ENCODE peak calls at places on chromosomes 12 and 14, in five cellular contexts. I is HCT116, L is H1, M is K562, S is HepG2. U is an unnamed sample.

GRCh38 chr14:69002069-69002468 is 23.0 kb upstream of the ACTN1 start:
- DNase-seq in I (no peak), L (no peak), S (peak; percentile 73), M (peak; percentile 48), U (peak; percentile 94)

GRCh38 chr14:101590062-101590461 is 28.8 kb downstream of the DIO3 start:
- DNase-seq in S (no peak), L (no peak), M (no peak), I (no peak), U (no peak)

GRCh38 chr14:58882577-58883018 is 244.8 kb downstream of the DACT1 start:
- DNase-seq in I (no peak), M (no peak), S (no peak), L (no peak), U (no peak)

GRCh38 chr12:116508145-116509121 is 50.7 kb upstream of the MAP1LC3B2 start:
- DNase-seq in M (peak; percentile 53), I (no peak), L (peak; percentile 88), S (no peak), U (no peak)

GRCh38 chr12:3253682-3254275 is 176.6 kb downstream of the TSPAN9 start:
- DNase-seq in I (no peak), M (no peak), L (no peak), S (no peak), U (no peak)

GRCh38 chr14:76926521-76927251 is 100.5 kb downstream of the LRRC74A start:
- DNase-seq in M (no peak), I (no peak), S (no peak), L (no peak), U (no peak)

GRCh38 chr14:106822905-106823304 is 1296.5 kb downstream of the TMEM121 start:
- DNase-seq in L (no peak), I (no peak), M (no peak), S (no peak), U (no peak)

GRCh38 chr14:103520657-103521437 is 1.8 kb downstream of the CKB start:
- DNase-seq in S (no peak), M (peak; percentile 87), I (peak; percentile 53), L (peak; percentile 86), U (peak; percentile 95)

GRCh38 chr12:110937104-110937641 is 16.8 kb upstream of the MYL2 start:
- DNase-seq in L (peak; percentile 95), S (peak; percentile 9), I (peak; percentile 57), M (peak; percentile 68), U (peak; percentile 87)

GRCh38 chr12:26939192-26939832 is 1.0 kb downstream of the FGFR1OP2 start:
- DNase-seq in L (no peak), M (no peak), S (no peak), I (no peak), U (peak; percentile 3)

GRCh38 chr12:97075583-97076268 is 168.7 kb downstream of the NEDD1 start:
- DNase-seq in I (no peak), S (no peak), M (no peak), L (no peak), U (peak; percentile 61)

GRCh38 chr14:30077946-30078345 is 150.3 kb upstream of the PRKD1 start:
- DNase-seq in I (no peak), S (no peak), M (no peak), L (no peak), U (no peak)

GRCh38 chr14:95387826-95388445 is 68.2 kb upstream of the CLMN start:
- DNase-seq in S (no peak), I (no peak), M (no peak), L (no peak), U (no peak)

GRCh38 chr14:61179776-61180398 is 101.3 kb downstream of the TMEM30B start:
- DNase-seq in S (no peak), I (no peak), M (no peak), L (no peak), U (no peak)

GRCh38 chr14:75514673-75515630 is 7.3 kb upstream of the BATF start:
- DNase-seq in L (peak; percentile 53), M (peak; percentile 32), S (no peak), I (no peak), U (no peak)

GRCh38 chr12:15966426-15966825 is 55.3 kb downstream of the DERA start:
- DNase-seq in M (no peak), I (no peak), L (no peak), S (no peak), U (no peak)

GRCh38 chr14:104731249-104731924 is 7.4 kb downstream of the ADSS1 start:
- DNase-seq in I (no peak), S (peak; percentile 73), M (peak; percentile 44), L (no peak), U (peak; percentile 50)

GRCh38 chr14:20697273-20698017 is 8.9 kb downstream of the ANG start:
- DNase-seq in I (peak; percentile 55), M (peak; percentile 68), S (peak; percentile 62), L (peak; percentile 77), U (no peak)

GRCh38 chr12:106657499-106657898 is 74.7 kb downstream of the RFX4 start:
- DNase-seq in S (no peak), M (no peak), I (no peak), L (no peak), U (no peak)

GRCh38 chr12:29238822-29239291 is 89.8 kb downstream of the FAR2 start:
- DNase-seq in L (no peak), I (no peak), S (no peak), M (no peak), U (no peak)

GRCh38 chr12:75908961-75909699 is 122.4 kb downstream of the PHLDA1 start:
- DNase-seq in M (no peak), I (no peak), S (peak; percentile 27), L (no peak), U (peak; percentile 84)

GRCh38 chr12:26017484-26018211 is 59.2 kb downstream of the RASSF8 start:
- DNase-seq in M (peak; percentile 15), I (peak; percentile 27), S (peak; percentile 50), L (peak; percentile 77), U (no peak)

GRCh38 chr12:33439587-33440011 is at the start of gene SYT10:
- DNase-seq in S (no peak), L (no peak), I (no peak), M (peak; percentile 76), U (no peak)

GRCh38 chr12:111850526-111850925 is 8.5 kb downstream of the MAPKAPK5 start:
- DNase-seq in L (no peak), S (no peak), M (no peak), I (no peak), U (no peak)

GRCh38 chr12:63844391-63845341 is at the start of gene SRGAP1:
- DNase-seq in S (peak; percentile 44), I (no peak), L (no peak), M (peak; percentile 27), U (peak; percentile 53)
- TF ChIP-seq JUND in S (no peak), I (no peak), L (no peak), M (no peak), U (no peak)

GRCh38 chr12:6336079-6336858 is 5.6 kb downstream of the TNFRSF1A start:
- DNase-seq in I (peak; percentile 96), M (peak; percentile 90), S (peak; percentile 94), L (peak; percentile 89), U (peak; percentile 89)

GRCh38 chr12:6335451-6336078 is 6.3 kb downstream of the TNFRSF1A start:
- DNase-seq in M (peak; percentile 76), I (no peak), L (peak; percentile 70), S (peak; percentile 90), U (peak; percentile 51)

GRCh38 chr12:6338955-6339761 is 2.7 kb downstream of the TNFRSF1A start:
- DNase-seq in S (no peak), I (no peak), L (no peak), M (no peak), U (no peak)

GRCh38 chr12:6337958-6338406 is 3.9 kb downstream of the TNFRSF1A start:
- DNase-seq in I (no peak), L (no peak), M (no peak), S (peak; percentile 30), U (no peak)

DNA sequence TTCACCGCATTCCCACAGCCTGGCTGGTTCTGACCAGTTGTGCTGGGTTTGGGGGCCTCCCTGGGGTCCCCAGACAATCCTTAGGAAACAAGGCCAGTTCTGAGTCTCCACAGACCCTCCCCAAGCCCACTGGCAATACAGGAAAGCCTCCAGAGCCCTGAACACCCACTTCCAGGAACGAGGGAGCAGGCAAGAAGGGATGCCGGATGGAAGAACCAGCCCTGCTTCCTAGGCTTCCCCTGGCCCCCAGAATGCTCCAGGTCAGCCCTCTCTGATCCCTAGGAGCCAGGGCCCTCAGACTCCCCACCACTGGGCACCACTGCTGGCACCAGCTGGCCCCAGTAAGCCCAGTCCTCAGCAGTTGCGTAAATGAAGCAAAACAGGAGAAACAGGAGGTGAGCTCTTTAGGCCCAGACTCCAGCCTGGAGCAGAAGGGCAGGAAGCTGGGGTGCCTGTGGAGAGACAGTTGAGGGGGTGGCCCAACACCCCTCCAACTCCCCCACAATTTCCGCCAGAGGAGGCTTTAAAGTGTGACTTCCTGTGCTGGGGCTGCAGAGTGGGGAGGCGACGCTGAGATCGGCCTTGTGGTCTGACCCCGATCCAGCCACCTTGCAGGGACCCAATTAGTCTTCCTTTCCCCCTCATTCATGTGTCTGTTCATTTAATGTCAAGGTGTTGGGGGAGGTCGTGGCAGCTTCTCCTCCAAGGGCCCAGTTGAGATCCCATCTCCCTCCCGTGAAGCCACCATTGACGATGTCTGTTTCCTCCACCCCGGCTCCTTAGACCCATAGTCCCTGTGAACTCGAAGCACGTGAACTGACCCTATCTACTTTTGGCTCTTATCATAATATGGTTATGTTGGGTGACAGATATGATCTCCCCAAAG is 4.8 kb downstream of the TNFRSF1A start:
- DNase-seq in L (no peak), I (no peak), S (no peak), M (peak; percentile 50), U (no peak)
- TF ChIP-seq JUND in L (no peak), I (no peak), S (no peak), M (no peak), U (no peak)

GRCh38 chr12:122939151-122939550 is 27.1 kb downstream of the ABCB9 start:
- DNase-seq in I (no peak), L (no peak), M (no peak), S (no peak), U (no peak)

GRCh38 chr12:122944588-122944987 is 21.7 kb downstream of the ABCB9 start:
- DNase-seq in S (peak; percentile 33), L (no peak), M (no peak), I (peak; percentile 79), U (peak; percentile 66)

GRCh38 chr12:122943196-122943595 is 23.1 kb downstream of the ABCB9 start:
- DNase-seq in L (no peak), M (no peak), I (no peak), S (no peak), U (no peak)

GRCh38 chr12:122945047-122945592 is 21.1 kb downstream of the ABCB9 start:
- DNase-seq in S (no peak), L (no peak), M (no peak), I (no peak), U (no peak)

GRCh38 chr12:122942609-122943008 is 23.7 kb downstream of the ABCB9 start:
- DNase-seq in M (no peak), I (no peak), S (peak; percentile 68), L (no peak), U (no peak)
- TF ChIP-seq JUND in M (no peak), I (no peak), S (no peak), L (no peak), U (no peak)

DNA sequence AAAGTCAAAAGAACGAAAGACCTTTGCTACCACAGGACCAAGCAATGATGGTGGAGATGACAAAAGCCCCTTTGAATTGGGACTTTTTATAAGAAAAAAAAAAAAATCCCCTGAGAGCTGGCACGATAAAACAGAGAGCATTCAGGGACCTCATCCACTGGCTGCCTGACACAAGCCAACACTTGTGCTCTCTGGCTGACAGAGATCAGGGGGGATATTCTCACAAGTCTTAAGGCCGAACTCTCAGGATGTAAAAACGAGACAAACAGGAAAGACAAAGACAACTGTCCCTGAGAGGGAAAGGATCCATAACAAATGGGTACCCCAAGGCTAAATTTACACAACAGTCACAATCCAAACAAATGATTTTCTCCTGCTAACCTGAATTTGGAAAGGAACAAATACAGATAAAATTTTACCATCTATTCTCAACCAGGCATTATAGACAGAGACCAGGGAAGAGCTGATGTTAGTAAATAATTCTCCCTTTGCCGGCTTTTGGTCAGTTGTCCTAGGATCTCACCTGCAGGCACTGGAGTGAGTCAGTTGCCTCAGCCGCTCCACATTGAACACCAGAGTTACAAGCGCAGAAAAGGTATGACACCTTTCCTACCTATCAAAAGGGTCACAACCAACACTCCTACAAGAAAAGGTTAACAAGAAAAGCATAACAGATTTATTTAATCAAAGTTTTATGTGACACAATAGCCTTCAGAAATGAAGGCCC is 37.9 kb upstream of the GARIN6 start:
- DNase-seq in S (no peak), M (no peak), L (no peak), I (no peak), U (no peak)
- TF ChIP-seq JUND in S (no peak), M (no peak), L (no peak), I (no peak), U (no peak)